ENCODE peak calls at places on chromosomes 3 and 15, in four cellular contexts. Z, X, D and R are unnamed samples.

GRCh38 chr15:93209690-93210425 is 120.8 kb upstream of the RGMA start:
- DNase-seq in D (no peak), X (no peak), Z (no peak), R (no peak)

GRCh38 chr15:96947296-96947695 is 616.8 kb downstream of the NR2F2 start:
- DNase-seq in X (no peak), Z (no peak), D (no peak), R (no peak)

GRCh38 chr3:188286087-188286513 is 132.1 kb downstream of the LPP start:
- DNase-seq in Z (no peak), X (no peak), D (peak), R (no peak)

GRCh38 chr3:11610044-11610671 is 33.6 kb downstream of the VGLL4 start:
- DNase-seq in D (no peak), Z (no peak), X (no peak), R (no peak)

GRCh38 chr15:38868326-38869114 is 303.9 kb upstream of the RASGRP1 start:
- DNase-seq in D (peak), Z (no peak), X (no peak), R (no peak)

GRCh38 chr15:77171568-77171967 is 100.7 kb upstream of the TSPAN3 start:
- DNase-seq in Z (no peak), X (no peak), D (no peak), R (no peak)

GRCh38 chr3:115498898-115499297 is 124.4 kb upstream of the GAP43 start:
- DNase-seq in X (no peak), Z (no peak), D (no peak), R (no peak)

GRCh38 chr3:37997791-37998370 is 7.3 kb downstream of the VILL start:
- DNase-seq in D (no peak), X (no peak), Z (no peak), R (no peak)

GRCh38 chr15:60993008-60993407 is 236.1 kb downstream of the RORA start:
- DNase-seq in X (no peak), D (no peak), Z (no peak), R (no peak)

GRCh38 chr3:156206157-156206556 is 85.8 kb downstream of the KCNAB1 start:
- DNase-seq in X (no peak), D (no peak), Z (no peak), R (no peak)

GRCh38 chr3:127654374-127654773 is 18.4 kb upstream of the ABTB1 start:
- DNase-seq in D (no peak), X (no peak), Z (no peak), R (no peak)

GRCh38 chr15:94834000-94834399 is 602.6 kb downstream of the MCTP2 start:
- DNase-seq in X (no peak), Z (no peak), D (no peak), R (no peak)

GRCh38 chr3:134302674-134303073 is 52.0 kb upstream of the RYK start:
- DNase-seq in X (peak), D (no peak), Z (no peak), R (no peak)

GRCh38 chr15:31151301-31152233 is 50.0 kb upstream of the TRPM1 start:
- DNase-seq in X (no peak), D (no peak), Z (no peak), R (no peak)